ENCODE peak calls at places on chromosomes 1 and 21, in ten cellular contexts. K, Z, H, A, L, C, P, M, T and N are unnamed samples. For H3K27me3, the result is how much of the 10 kb centered on the place peaks cover.

GRCh38 chr21:32256873-32257620 is 21.8 kb downstream of the MIS18A start:
- DNase-seq in P (no peak), C (peak), L (no peak), K (peak), T (peak), M (peak), H (no peak), Z (peak), A (peak), N (no peak)

GRCh38 chr1:40379785-40380452 is 6.4 kb downstream of the SMAP2 start:
- DNase-seq in A (no peak), C (peak), H (no peak), P (no peak), T (no peak), K (no peak), M (no peak), L (no peak), Z (no peak), N (no peak)

GRCh38 chr1:41735587-41736290 is 183.0 kb downstream of the HIVEP3 start:
- DNase-seq in Z (no peak), C (no peak), K (no peak), T (peak), L (no peak), A (no peak), H (no peak), P (no peak), M (peak), N (peak)

GRCh38 chr21:37338671-37339526 is 27.7 kb upstream of the DYRK1A start:
- DNase-seq in T (peak), Z (peak), M (peak), L (no peak), H (peak), C (peak), K (peak), P (no peak), A (no peak), N (no peak)

GRCh38 chr1:111467805-111468716 is 5.7 kb upstream of the C1orf162 start:
- DNase-seq in T (no peak), A (no peak), M (no peak), L (no peak), Z (no peak), K (no peak), H (no peak), C (no peak), P (no peak), N (no peak)

GRCh38 chr1:40179496-40180089 is 18.4 kb downstream of the RLF start:
- DNase-seq in L (no peak), C (no peak), H (no peak), P (no peak), T (no peak), Z (no peak), K (no peak), M (no peak), A (no peak), N (no peak)

GRCh38 chr21:32021319-32022027 is 148.7 kb downstream of the HUNK start:
- DNase-seq in C (no peak), M (no peak), A (peak), Z (no peak), L (peak), H (no peak), P (no peak), T (peak), K (no peak), N (peak)

GRCh38 chr1:223712856-223713494 is 636 bp downstream of the CAPN2 start:
- DNase-seq in C (no peak), M (peak), Z (no peak), T (peak), H (peak), K (peak), A (peak), P (peak), L (peak), N (no peak)

GRCh38 chr21:14657241-14658008 is 111.3 kb upstream of the SAMSN1 start:
- DNase-seq in P (no peak), K (no peak), A (no peak), M (no peak), T (no peak), Z (no peak), L (no peak), H (no peak), C (no peak), N (no peak)

GRCh38 chr1:170221031-170221430 is 75.3 kb downstream of the NTMT2 start:
- DNase-seq in T (no peak), H (no peak), M (peak), L (no peak), A (no peak), Z (no peak), K (peak), P (no peak), C (no peak), N (no peak)

GRCh38 chr1:31872658-31873636 is 57.1 kb upstream of the SPOCD1 start:
- DNase-seq in A (no peak), L (no peak), H (no peak), M (no peak), Z (no peak), T (no peak), P (no peak), C (no peak), K (no peak), N (no peak)

GRCh38 chr1:208924011-208924410 is 659.5 kb upstream of the CAMK1G start:
- DNase-seq in M (no peak), L (no peak), H (no peak), A (no peak), T (no peak), Z (no peak), K (no peak), P (no peak), C (no peak), N (no peak)

GRCh38 chr1:231410041-231410591 is 12.0 kb downstream of the EGLN1 start:
- DNase-seq in C (peak), T (no peak), M (no peak), Z (no peak), H (no peak), L (no peak), K (no peak), P (no peak), A (no peak), N (no peak)

GRCh38 chr1:194033646-194034045 is 847.2 kb upstream of the B3GALT2 start:
- DNase-seq in H (no peak), K (no peak), T (no peak), L (no peak), Z (no peak), P (no peak), A (no peak), C (no peak), M (no peak), N (no peak)

GRCh38 chr1:59666106-59666505 is 148.6 kb upstream of the HOOK1 start:
- DNase-seq in L (no peak), Z (no peak), M (no peak), C (peak), K (no peak), P (no peak), H (no peak), T (no peak), A (no peak), N (no peak)

GRCh38 chr1:43348809-43349593 is 9.8 kb upstream of the CDC20 start:
- DNase-seq in H (peak), K (peak), C (no peak), M (peak), Z (peak), A (peak), P (peak), T (peak), L (peak), N (peak)

GRCh38 chr1:33374336-33375105 is 53.6 kb upstream of the A3GALT2 start:
- DNase-seq in L (no peak), T (no peak), A (no peak), K (no peak), P (no peak), M (no peak), C (peak), Z (no peak), H (no peak), N (no peak)

GRCh38 chr1:208231929-208232360 is 12.2 kb downstream of the PLXNA2 start:
- DNase-seq in Z (peak), A (no peak), T (no peak), C (peak), H (peak), M (no peak), P (no peak), L (no peak), K (no peak), N (no peak)

GRCh38 chr21:31041295-31042079 is 3.2 kb upstream of the KRTAP19-8 start:
- DNase-seq in Z (no peak), C (no peak), T (no peak), P (no peak), K (no peak), H (no peak), L (no peak), M (no peak), A (no peak), N (no peak)

GRCh38 chr1:46183119-46183842 is 7.0 kb upstream of the P3R3URF start:
- DNase-seq in P (peak), H (no peak), A (peak), M (peak), Z (peak), T (peak), K (peak), C (peak), L (peak), N (no peak)

GRCh38 chr1:224911217-224911616 is 18.3 kb upstream of the DNAH14 start:
- DNase-seq in C (no peak), T (no peak), K (no peak), P (no peak), Z (no peak), A (no peak), H (no peak), L (no peak), M (no peak), N (no peak)

GRCh38 chr1:211323156-211324063 is 3.2 kb upstream of the TRAF5 start:
- DNase-seq in K (peak), C (peak), M (peak), P (no peak), A (no peak), L (no peak), H (no peak), T (no peak), Z (peak), N (peak)

GRCh38 chr1:162753998-162754585 is 36.4 kb upstream of the HSD17B7 start:
- DNase-seq in C (no peak), H (no peak), M (no peak), P (no peak), A (no peak), Z (no peak), L (no peak), K (peak), T (no peak), N (no peak)

GRCh38 chr1:186302378-186302920 is 72.6 kb downstream of the TPR start:
- DNase-seq in L (no peak), K (no peak), Z (no peak), P (no peak), H (no peak), C (no peak), T (no peak), A (no peak), M (no peak), N (no peak)

GRCh38 chr1:230113230-230113604 is 46.2 kb downstream of the GALNT2 start:
- DNase-seq in M (no peak), C (no peak), T (no peak), L (no peak), H (no peak), P (no peak), Z (no peak), K (no peak), A (no peak), N (no peak)

GRCh38 chr1:230112131-230112701 is 45.2 kb downstream of the GALNT2 start:
- DNase-seq in M (peak), T (no peak), K (no peak), P (no peak), A (no peak), H (no peak), Z (no peak), C (peak), L (no peak), N (peak)

GRCh38 chr1:230113605-230114241 is 46.7 kb downstream of the GALNT2 start:
- DNase-seq in T (no peak), C (peak), Z (peak), H (no peak), K (no peak), M (no peak), L (peak), P (no peak), A (no peak), N (no peak)

GRCh38 chr1:230112782-230113181 is 45.7 kb downstream of the GALNT2 start:
- DNase-seq in A (no peak), L (peak), K (no peak), C (no peak), T (no peak), P (no peak), Z (no peak), H (no peak), M (no peak), N (no peak)

GRCh38 chr1:230114245-230114651 is 47.2 kb downstream of the GALNT2 start:
- DNase-seq in T (no peak), Z (peak), K (no peak), C (peak), H (no peak), M (no peak), L (peak), P (no peak), A (no peak), N (no peak)
- H3K4me3 ChIP-seq in T (peak), Z (peak), K (no peak), C (peak), H (no peak), M (no peak), L (no peak), P (no peak), A (no peak), N (peak)

GRCh38 chr1:12592496-12592895 is 25.5 kb downstream of the DHRS3 start:
- DNase-seq in T (no peak), Z (no peak), L (no peak), A (no peak), C (no peak), K (no peak), P (no peak), H (no peak), M (no peak), N (no peak)

GRCh38 chr1:12593621-12594066 is 24.4 kb downstream of the DHRS3 start:
- DNase-seq in M (no peak), T (peak), P (no peak), A (peak), Z (peak), K (peak), H (no peak), L (peak), C (peak), N (no peak)

GRCh38 chr1:12595839-12596821 is 21.9 kb downstream of the DHRS3 start:
- DNase-seq in H (peak), L (peak), C (peak), P (peak), A (peak), Z (peak), M (peak), T (peak), K (peak), N (peak)

GRCh38 chr1:12594966-12595838 is 22.8 kb downstream of the DHRS3 start:
- DNase-seq in C (peak), H (peak), K (peak), M (peak), L (peak), T (peak), Z (peak), P (peak), A (peak), N (no peak)

DNA sequence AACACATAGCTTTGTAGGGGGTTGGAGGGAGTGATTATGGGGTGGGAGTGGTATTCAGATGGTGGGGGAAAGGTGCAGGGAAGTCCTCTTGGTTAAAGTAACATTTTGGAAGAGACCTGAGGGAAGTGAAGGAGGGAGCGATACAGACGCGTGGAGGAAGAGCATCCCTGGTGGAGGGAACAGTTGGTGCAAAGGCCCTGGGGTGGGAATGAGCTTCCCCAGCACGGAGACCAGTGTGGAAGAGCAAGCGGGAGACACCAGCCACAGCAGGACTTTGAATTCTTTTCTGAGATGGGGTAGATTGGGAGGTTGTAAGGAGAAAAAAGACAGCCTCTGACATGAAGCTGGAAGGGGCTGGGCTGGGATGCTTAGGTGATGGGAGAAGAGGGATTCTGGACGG is 23.5 kb downstream of the DHRS3 start:
- DNase-seq in Z (no peak), M (no peak), L (no peak), P (no peak), C (no peak), K (no peak), H (no peak), T (no peak), A (no peak), N (no peak)
- TF ChIP-seq CTCF in Z (peak), M (no peak), L (no peak), P (no peak), C (no peak), K (no peak), H (no peak), T (no peak), A (no peak), N (no peak)

DNA sequence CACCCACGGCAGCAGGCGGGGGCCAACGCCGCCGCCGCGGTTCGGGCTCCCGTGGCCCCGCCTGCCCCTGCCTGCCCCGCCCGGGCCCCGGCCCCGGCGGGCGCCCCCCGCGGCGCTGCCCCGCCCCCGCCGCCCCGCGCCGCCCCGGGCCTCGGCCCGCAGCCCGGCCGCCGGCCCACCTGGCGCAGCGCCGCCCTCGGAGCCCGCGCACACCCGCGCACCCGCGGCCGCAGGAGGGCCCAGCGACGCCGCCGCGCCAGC is at the start of gene WNT3A:
- DNase-seq in M (no peak), L (no peak), H (no peak), Z (no peak), C (no peak), A (no peak), T (no peak), P (no peak), K (no peak), N (no peak)
- H3K27me3 ChIP-seq in M (half or more), L (under half), H (half or more), Z (half or more), C (under half), A (half or more), T (half or more), P (under half), K (under half), N (half or more)

DNA sequence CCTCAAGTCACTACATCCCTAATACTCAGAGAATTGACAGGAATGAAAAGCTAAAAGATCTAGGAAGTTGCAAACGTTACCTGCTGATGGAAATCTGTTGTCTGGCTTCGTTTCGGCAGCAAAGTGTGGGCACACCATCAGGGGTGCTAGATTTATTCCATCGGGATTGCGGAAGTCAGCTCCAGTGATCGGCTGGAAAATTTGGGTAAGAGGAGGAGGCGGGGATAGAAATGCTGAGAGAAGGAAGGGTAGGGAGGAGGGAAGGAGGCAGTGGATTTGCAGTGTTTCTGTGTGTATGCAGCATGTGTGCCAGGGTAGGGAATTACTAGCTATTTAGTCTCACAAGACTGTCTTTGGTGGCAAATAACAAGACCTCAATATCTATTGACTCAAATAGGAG is at the start of gene CTSK:
- DNase-seq in Z (no peak), C (peak), K (peak), M (no peak), P (no peak), A (no peak), L (no peak), H (no peak), T (no peak), N (no peak)
- H3K4me3 ChIP-seq in Z (peak), C (peak), K (peak), M (no peak), P (peak), A (peak), L (no peak), H (no peak), T (peak), N (peak)

GRCh38 chr1:67285780-67286488 is 21.7 kb upstream of the IL12RB2 start:
- DNase-seq in P (no peak), K (no peak), L (no peak), M (no peak), A (no peak), Z (peak), T (no peak), C (no peak), H (no peak), N (no peak)
- TF ChIP-seq CTCF in P (no peak), K (no peak), L (no peak), M (no peak), A (no peak), Z (no peak), T (no peak), C (no peak), H (no peak), N (no peak)